ENCODE peak calls at places on chromosome 14, in five cellular contexts. E, B, U, H and S are unnamed samples.

GRCh38 chr14:64760146-64760755 is 56.0 kb downstream of the PLEKHG3 start:
- DNase-seq in E (peak; percentile 65), U (peak; percentile 34), H (no peak), B (no peak), S (peak; percentile 71)

GRCh38 chr14:22814945-22815713 is at the start of gene SLC7A7:
- DNase-seq in B (no peak), H (no peak), U (no peak), E (peak; percentile 38), S (no peak)

GRCh38 chr14:91315844-91316267 is 71.4 kb upstream of the GPR68 start:
- DNase-seq in H (no peak), B (no peak), U (no peak), E (no peak), S (no peak)

GRCh38 chr14:96145116-96145864 is 59.3 kb upstream of the BDKRB2 start:
- DNase-seq in B (no peak), U (peak; percentile 87), E (peak; percentile 87), H (no peak), S (no peak)

GRCh38 chr14:100065161-100065871 is at the start of gene EVL:
- DNase-seq in U (no peak), B (no peak), E (no peak), H (no peak), S (no peak)

GRCh38 chr14:89268514-89268913 is 148.5 kb downstream of the FOXN3 start:
- DNase-seq in H (no peak), E (no peak), U (no peak), B (no peak), S (no peak)

GRCh38 chr14:57268161-57269067 is at the start of the genes AP5M1 and EXOC5:
- DNase-seq in B (peak; percentile 76), E (peak; percentile 92), H (peak; percentile 54), U (peak; percentile 94), S (peak; percentile 87)

GRCh38 chr14:57747036-57747435 is 118.9 kb downstream of the SLC35F4 start:
- DNase-seq in U (peak; percentile 68), B (no peak), H (no peak), E (no peak), S (no peak)

GRCh38 chr14:102097441-102098135 is 10.7 kb upstream of the HSP90AA1 start:
- DNase-seq in U (no peak), E (no peak), H (no peak), B (no peak), S (no peak)

GRCh38 chr14:37584211-37585100 is 10.6 kb downstream of the FOXA1 start:
- DNase-seq in B (no peak), U (no peak), H (no peak), E (no peak), S (no peak)

GRCh38 chr14:104092931-104093365 is 7.4 kb downstream of the ASPG start:
- DNase-seq in B (no peak), E (no peak), U (no peak), H (no peak), S (no peak)

GRCh38 chr14:32311294-32312009 is 17.6 kb upstream of the AKAP6 start:
- DNase-seq in H (no peak), U (no peak), E (no peak), B (no peak), S (no peak)

GRCh38 chr14:74474376-74474775 is 18.7 kb downstream of the NPC2 start:
- DNase-seq in H (no peak), B (no peak), U (no peak), E (no peak), S (no peak)

GRCh38 chr14:69358233-69358963 is 39.7 kb downstream of the ERH start:
- DNase-seq in U (peak; percentile 28), H (no peak), B (no peak), E (no peak), S (no peak)

GRCh38 chr14:103185051-103186027 is 62.1 kb downstream of the TNFAIP2 start:
- DNase-seq in B (no peak), H (no peak), E (peak; percentile 49), U (no peak), S (no peak)

GRCh38 chr14:89123851-89124250 is 293.2 kb downstream of the FOXN3 start:
- DNase-seq in H (no peak), B (no peak), U (no peak), E (no peak), S (no peak)

GRCh38 chr14:96829791-96830190 is 32.6 kb downstream of the VRK1 start:
- DNase-seq in E (no peak), B (no peak), H (no peak), U (no peak), S (no peak)

GRCh38 chr14:103127861-103128598 is 4.8 kb downstream of the TNFAIP2 start:
- DNase-seq in E (no peak), B (no peak), H (no peak), U (no peak), S (no peak)

GRCh38 chr14:105475916-105476845 is 1.6 kb downstream of the CRIP2 start:
- DNase-seq in E (no peak), H (no peak), U (peak; percentile 67), B (no peak), S (no peak)

GRCh38 chr14:49497725-49498348 is 88.3 kb downstream of the RPS29 start:
- DNase-seq in B (no peak), E (peak; percentile 87), U (peak; percentile 63), H (peak; percentile 43), S (peak; percentile 30)

GRCh38 chr14:65251213-65251612 is 148.9 kb upstream of the MAX start:
- DNase-seq in H (peak; percentile 73), B (no peak), U (peak; percentile 97), E (peak; percentile 93), S (no peak)

GRCh38 chr14:69175130-69175529 is 16.2 kb upstream of the EXD2 start:
- DNase-seq in U (no peak), E (no peak), B (no peak), H (no peak), S (no peak)

GRCh38 chr14:21241218-21241819 is 27.9 kb downstream of the HNRNPC start:
- DNase-seq in E (peak; percentile 53), U (no peak), H (no peak), B (no peak), S (peak; percentile 28)

GRCh38 chr14:21098134-21098891 is at the start of gene ZNF219:
- DNase-seq in B (no peak), H (no peak), E (no peak), U (peak; percentile 48), S (peak; percentile 66)

GRCh38 chr14:73719791-73720190 is 5.6 kb upstream of the PNMA1 start:
- DNase-seq in H (no peak), E (no peak), U (no peak), B (no peak), S (no peak)

GRCh38 chr14:50784683-50785505 is 46.1 kb downstream of the NIN start:
- DNase-seq in U (no peak), B (no peak), H (no peak), E (no peak), S (no peak)

GRCh38 chr14:106308839-106309389 is 782.5 kb downstream of the TMEM121 start:
- DNase-seq in E (peak; percentile 2), B (no peak), H (no peak), U (no peak), S (no peak)

GRCh38 chr14:23469906-23470403 is 452 bp downstream of the NGDN start:
- DNase-seq in E (no peak), H (no peak), U (peak; percentile 14), B (no peak), S (no peak)

GRCh38 chr14:67137744-67138371 is 51.4 kb upstream of the GARIN2 start:
- DNase-seq in E (peak; percentile 57), B (no peak), U (peak; percentile 16), H (no peak), S (no peak)

GRCh38 chr14:92362781-92363235 is 39.8 kb downstream of the SLC24A4 start:
- DNase-seq in U (peak; percentile 39), H (no peak), E (no peak), B (peak; percentile 27), S (peak; percentile 61)

GRCh38 chr14:59159169-59159568 is 29.3 kb upstream of the DAAM1 start:
- DNase-seq in E (peak; percentile 64), U (no peak), H (no peak), B (no peak), S (no peak)

GRCh38 chr14:33401326-33401725 is 462.6 kb downstream of the NPAS3 start:
- DNase-seq in U (no peak), H (no peak), B (no peak), E (peak; percentile 33), S (no peak)

GRCh38 chr14:105857223-105857815 is 330.9 kb downstream of the TMEM121 start:
- DNase-seq in E (no peak), B (no peak), U (no peak), H (no peak), S (no peak)

GRCh38 chr14:96249016-96249415 is 7.0 kb upstream of the BDKRB1 start:
- DNase-seq in H (no peak), E (peak; percentile 90), B (no peak), U (peak; percentile 80), S (no peak)

GRCh38 chr14:98963610-98964009 is 308.4 kb downstream of the BCL11B start:
- DNase-seq in U (no peak), H (no peak), E (no peak), B (no peak), S (no peak)